ENCODE peak calls at places on chromosomes 3 and 15, in four cellular contexts. I is GM12878, K is HepG2, W is K562. N is an unnamed sample.

GRCh38 chr3:74465652-74466415 is 148.6 kb downstream of the CNTN3 start:
- DNase-seq in W (no peak), K (no peak), I (no peak), N (no peak)

GRCh38 chr15:44790215-44790614 is 53.9 kb downstream of the TRIM69 start:
- DNase-seq in I (no peak), K (no peak), W (no peak), N (no peak)

GRCh38 chr3:40631341-40631995 is 106.7 kb downstream of the ZNF621 start:
- DNase-seq in K (no peak), W (no peak), I (no peak), N (no peak)

GRCh38 chr3:11582123-11582968 is 61.4 kb downstream of the VGLL4 start:
- DNase-seq in W (no peak), K (no peak), I (no peak), N (peak; percentile 61)

GRCh38 chr15:69729167-69729748 is 276.6 kb downstream of the RPLP1 start:
- DNase-seq in W (peak; percentile 59), K (no peak), I (no peak), N (peak; percentile 47)

GRCh38 chr15:98658831-98659699 is 10.7 kb downstream of the IGF1R start:
- DNase-seq in W (peak; percentile 41), K (peak; percentile 66), I (peak; percentile 11), N (peak; percentile 70)

GRCh38 chr3:153574445-153574844 is 412.4 kb downstream of the RAP2B start:
- DNase-seq in K (no peak), W (no peak), I (no peak), N (no peak)

GRCh38 chr3:128226794-128227399 is 73.6 kb downstream of the EEFSEC start:
- DNase-seq in K (peak; percentile 31), I (no peak), W (peak; percentile 80), N (peak; percentile 84)

GRCh38 chr15:74421302-74422245 is 12.2 kb downstream of the SEMA7A start:
- DNase-seq in K (peak; percentile 79), I (no peak), W (no peak), N (no peak)

GRCh38 chr3:23389686-23390085 is 186.6 kb downstream of the UBE2E2 start:
- DNase-seq in W (no peak), K (no peak), I (no peak), N (no peak)

DNA sequence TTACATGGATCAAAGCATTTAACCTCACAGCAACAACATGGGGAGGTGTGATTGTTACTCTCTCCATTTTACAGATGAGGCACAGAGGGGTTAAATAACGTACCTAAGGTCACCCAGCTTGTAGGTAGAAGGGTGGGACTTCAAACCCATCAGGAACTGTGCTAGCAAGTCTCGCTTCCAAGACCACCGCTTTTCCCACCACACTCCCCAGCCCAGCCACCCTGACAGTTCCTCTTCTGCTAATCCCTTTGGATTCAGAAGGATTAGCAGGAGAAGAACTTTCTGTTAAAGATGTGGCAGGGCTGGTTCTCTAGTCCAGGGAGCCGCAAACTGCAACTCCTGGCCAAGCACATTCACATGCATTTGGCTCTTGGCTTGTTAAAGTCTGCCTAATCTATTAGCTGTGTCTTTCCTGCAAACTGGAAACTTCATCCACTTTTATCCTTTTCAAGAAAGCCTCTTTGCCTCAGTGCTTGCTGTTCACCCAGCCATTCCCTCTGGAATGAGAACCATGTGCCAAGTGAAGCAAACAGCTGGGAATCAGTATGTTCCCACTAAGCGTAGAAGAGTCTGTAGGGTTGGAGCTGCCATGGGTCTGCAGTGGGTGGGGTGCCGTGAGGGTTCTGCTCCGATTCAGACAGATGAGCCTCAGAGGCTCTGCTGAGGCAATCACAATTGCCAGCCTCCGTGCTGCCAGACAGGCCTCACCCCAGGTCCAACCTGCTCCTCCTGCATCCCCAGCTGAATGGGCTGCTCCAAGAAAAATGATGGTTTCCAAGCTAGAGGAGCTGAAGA is 44.6 kb downstream of the POMGNT2 start:
- DNase-seq in W (no peak), K (no peak), I (no peak), N (no peak)
- TF ChIP-seq FOXK2 in W (no peak), K (no peak), I (no peak), N (no peak)

DNA sequence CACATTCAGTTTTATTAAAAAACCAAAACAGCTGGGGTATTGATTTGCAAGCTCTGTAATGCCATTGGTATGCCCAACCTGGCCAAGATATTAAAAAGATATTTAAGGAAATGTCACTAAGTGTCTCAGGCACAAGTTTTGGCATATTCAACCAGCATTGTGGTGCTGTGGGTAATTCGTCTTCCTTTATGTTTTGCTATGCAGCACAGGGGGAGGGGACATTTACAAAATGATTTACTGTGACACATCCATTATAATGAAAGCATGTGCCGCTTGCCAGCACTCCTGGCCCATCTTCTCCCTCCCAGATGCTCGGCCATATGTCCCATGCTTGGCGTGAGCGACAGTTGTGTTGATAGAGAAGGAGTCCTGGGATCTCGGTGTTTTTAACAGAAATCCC is 158.3 kb upstream of the TSC22D2 start:
- DNase-seq in I (no peak), K (no peak), W (no peak), N (no peak)
- TF ChIP-seq FOXK2 in I (no peak), K (no peak), W (no peak), N (no peak)

DNA sequence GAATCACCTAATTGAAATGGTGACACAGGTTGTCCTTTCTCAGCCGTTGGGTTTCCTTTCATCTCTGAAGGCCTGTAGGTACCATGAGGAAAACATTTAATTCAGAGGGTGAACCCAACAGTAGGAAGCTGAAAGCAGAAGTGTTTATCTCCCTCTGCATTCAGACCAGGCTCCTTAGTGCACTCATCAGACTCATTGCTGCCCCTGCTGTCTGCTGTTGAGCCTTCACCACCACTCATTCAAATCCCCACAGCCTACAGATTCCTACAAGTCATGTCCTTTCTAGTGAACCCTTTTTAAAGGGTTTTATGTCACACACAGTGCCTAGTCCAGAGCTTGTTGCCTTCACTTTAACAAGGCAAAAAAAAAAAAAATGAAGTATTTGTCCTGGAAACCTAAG is 13.4 kb downstream of the WDR48 start:
- DNase-seq in W (no peak), K (peak; percentile 29), I (no peak), N (peak; percentile 55)
- TF ChIP-seq FOXK2 in W (no peak), K (no peak), I (no peak), N (no peak)

GRCh38 chr15:42094512-42094963 is at the start of gene PLA2G4D:
- DNase-seq in I (no peak), W (no peak), K (no peak), N (no peak)
- TF ChIP-seq FOXK2 in I (no peak), W (no peak), K (no peak), N (no peak)

DNA sequence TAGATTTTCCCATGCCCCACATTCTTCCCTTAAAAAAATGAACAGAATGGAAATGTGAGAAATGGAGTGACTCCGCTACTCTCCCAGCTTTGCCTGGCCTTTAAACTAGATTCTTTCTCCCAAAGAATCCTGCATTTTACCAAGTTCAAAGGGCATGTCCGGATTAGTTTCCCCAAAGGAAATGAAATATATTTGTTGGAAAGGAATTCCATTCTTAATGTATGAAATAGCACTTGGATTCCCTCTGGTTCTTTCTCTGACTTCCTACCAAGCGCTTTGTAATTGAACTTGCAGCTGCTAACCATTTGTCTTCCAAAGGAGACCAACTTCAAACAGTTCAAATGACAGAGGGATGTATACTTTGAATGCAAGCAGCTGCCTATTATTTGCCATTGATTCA is 18.9 kb downstream of the MAP2K1 start:
- DNase-seq in K (no peak), W (no peak), I (no peak), N (no peak)
- TF ChIP-seq FOXK2 in K (no peak), W (no peak), I (no peak), N (no peak)

DNA sequence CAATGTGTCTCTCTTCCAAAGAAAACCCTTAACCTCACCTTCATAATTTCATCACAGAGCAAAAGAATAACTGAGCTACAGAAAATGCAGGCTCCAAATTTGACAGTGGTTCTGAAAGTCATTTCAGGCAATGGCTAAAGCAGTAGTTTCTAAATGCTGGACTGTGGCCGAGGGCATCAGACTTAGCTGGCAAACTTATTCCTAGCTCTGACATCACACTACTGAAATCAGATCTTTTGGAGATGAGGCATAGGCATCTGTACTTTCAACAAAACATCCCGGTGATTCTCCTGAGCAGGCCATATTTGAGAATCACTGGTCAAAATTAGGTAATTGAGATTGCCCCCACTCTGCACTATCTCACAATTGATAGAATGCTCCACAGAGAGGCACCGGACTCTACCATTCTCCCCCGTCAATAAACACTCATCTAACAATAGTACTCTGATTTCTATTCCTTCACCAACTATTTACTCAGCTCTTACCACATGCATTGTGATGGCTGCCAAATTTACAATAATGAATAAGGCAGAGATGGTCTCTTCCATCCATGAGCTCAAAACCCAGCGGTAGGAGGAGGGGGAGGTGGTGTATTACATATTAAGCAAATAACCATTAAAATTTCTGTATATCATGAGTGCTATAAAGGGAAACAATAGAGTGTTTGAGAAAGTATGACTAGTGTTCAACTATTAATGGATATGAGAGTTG is 57.3 kb upstream of the SPRED1 start:
- DNase-seq in K (no peak), I (no peak), W (no peak), N (no peak)
- TF ChIP-seq FOXK2 in K (no peak), I (no peak), W (no peak), N (no peak)

GRCh38 chr3:117814975-117815374 is 1105.4 kb downstream of the TUSC7 start:
- DNase-seq in K (no peak), I (no peak), W (no peak), N (no peak)

GRCh38 chr3:117818592-117818991 is 1109.0 kb downstream of the TUSC7 start:
- DNase-seq in K (no peak), W (no peak), I (no peak), N (no peak)

GRCh38 chr3:117817103-117817502 is 1107.5 kb downstream of the TUSC7 start:
- DNase-seq in K (no peak), I (no peak), W (no peak), N (no peak)

GRCh38 chr3:117820900-117821299 is 1111.3 kb downstream of the TUSC7 start:
- DNase-seq in W (no peak), I (no peak), K (no peak), N (no peak)
- TF ChIP-seq FOXK2 in W (no peak), I (no peak), K (no peak), N (no peak)

GRCh38 chr15:41417812-41418211 is 917 bp downstream of the RTF1 start:
- DNase-seq in K (no peak), W (no peak), I (no peak), N (no peak)

GRCh38 chr15:41416162-41416741 is 643 bp upstream of the RTF1 start:
- DNase-seq in I (no peak), K (no peak), W (no peak), N (no peak)

GRCh38 chr15:41411441-41411840 is 5.5 kb upstream of the RTF1 start:
- DNase-seq in I (no peak), K (no peak), W (no peak), N (no peak)

GRCh38 chr15:41416742-41417417 is at the start of gene RTF1:
- DNase-seq in W (peak; percentile 98), K (peak; percentile 78), I (peak; percentile 52), N (peak; percentile 92)

GRCh38 chr15:41417418-41417811 is 520 bp downstream of the RTF1 start:
- DNase-seq in K (no peak), W (peak; percentile 77), I (no peak), N (no peak)
- TF ChIP-seq FOXK2 in K (no peak), W (no peak), I (no peak), N (no peak)